ENCODE peak calls at places on chromosomes 11 and 22, in six cellular contexts. L, Y, R, N, A and J are unnamed samples.

GRCh38 chr11:62186195-62186594 is 3.8 kb upstream of the SCGB1D1 start:
- DNase-seq in L (no peak), Y (no peak), R (no peak), N (no peak), A (no peak), J (no peak)

GRCh38 chr11:6755953-6756347 is 15.8 kb downstream of the OR2AG2 start:
- DNase-seq in L (no peak), Y (no peak), R (no peak), N (no peak), A (no peak), J (no peak)

GRCh38 chr22:21937041-21937820 is 15.4 kb downstream of the PPM1F start:
- DNase-seq in L (peak; percentile 62), Y (peak; percentile 34), R (no peak), N (no peak), A (no peak), J (peak; percentile 32)

GRCh38 chr11:88972210-88972609 is 93.6 kb downstream of the GRM5 start:
- DNase-seq in L (no peak), Y (no peak), R (no peak), N (no peak), A (no peak), J (no peak)

GRCh38 chr22:22408731-22409696 is 99.5 kb downstream of the ZNF280B start:
- DNase-seq in L (no peak), Y (peak; percentile 20), R (peak; percentile 45), N (peak; percentile 29), A (no peak), J (peak; percentile 42)

GRCh38 chr11:9461068-9461759 is 402 bp downstream of the ZNF143 start:
- DNase-seq in L (peak; percentile 83), Y (peak; percentile 80), R (peak; percentile 84), N (peak; percentile 90), A (peak; percentile 96), J (peak; percentile 86)

GRCh38 chr11:125315088-125315740 is 150.7 kb downstream of the PKNOX2 start:
- DNase-seq in L (peak; percentile 49), Y (no peak), R (no peak), N (peak; percentile 81), A (peak; percentile 78), J (no peak)

GRCh38 chr22:49196046-49196511 is 631.6 kb downstream of the BRD1 start:
- DNase-seq in L (no peak), Y (no peak), R (no peak), N (no peak), A (no peak), J (no peak)

GRCh38 chr11:63839508-63840355 is 822 bp downstream of the MARK2 start:
- DNase-seq in L (peak; percentile 54), Y (peak; percentile 24), R (no peak), N (peak; percentile 37), A (peak; percentile 77), J (peak; percentile 55)
- H3K4me1 ChIP-seq in L (peaks cover 66% of the 10 kb centered on the region), Y (peaks cover 2% of the 10 kb centered on the region), R (peaks cover 72% of the 10 kb centered on the region), N (peaks cover 11% of the 10 kb centered on the region), A (peaks cover 54% of the 10 kb centered on the region), J (peaks cover 35% of the 10 kb centered on the region)

GRCh38 chr11:118142081-118142480 is 10.5 kb downstream of the SCN4B start:
- DNase-seq in L (no peak), Y (no peak), R (no peak), N (no peak), A (peak; percentile 34), J (no peak)
- H3K27ac ChIP-seq in L (no peak overlapping the region), Y (no peak overlapping the region), R (no peak overlapping the region), N (no peak overlapping the region), A (no peak overlapping the region), J (no peak overlapping the region)

GRCh38 chr11:57904369-57904768 is 119.3 kb upstream of the OR9Q1 start:
- DNase-seq in L (no peak), Y (no peak), R (no peak), N (no peak), A (no peak), J (no peak)

GRCh38 chr11:57901278-57901677 is 122.4 kb upstream of the OR9Q1 start:
- DNase-seq in L (no peak), Y (no peak), R (no peak), N (no peak), A (no peak), J (no peak)

GRCh38 chr11:57903441-57904123 is 120.1 kb upstream of the OR9Q1 start:
- DNase-seq in L (peak; percentile 49), Y (no peak), R (no peak), N (no peak), A (no peak), J (peak; percentile 80)

GRCh38 chr11:57901756-57902155 is 121.9 kb upstream of the OR9Q1 start:
- DNase-seq in L (no peak), Y (no peak), R (no peak), N (no peak), A (no peak), J (no peak)

DNA sequence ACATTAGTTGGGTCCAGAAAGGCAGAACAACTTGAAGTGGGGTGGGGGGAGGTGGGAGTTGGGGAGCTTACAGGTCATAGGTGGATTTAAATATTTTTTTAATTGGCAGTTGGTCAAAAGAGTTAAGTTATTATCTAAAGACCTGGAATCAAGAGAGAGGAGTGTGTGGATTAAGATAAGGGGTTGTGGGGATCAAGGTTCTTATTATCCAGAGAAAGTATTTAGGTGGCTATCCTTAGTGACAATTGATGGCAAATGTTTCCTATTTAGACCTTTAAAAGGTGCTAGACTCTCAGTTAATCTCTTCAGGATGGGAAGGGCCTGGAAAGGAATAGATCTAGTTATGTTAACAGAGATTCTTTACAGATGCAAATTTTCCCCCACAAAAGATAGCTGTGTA is 120.7 kb upstream of the OR9Q1 start:
- DNase-seq in L (no peak), Y (no peak), R (no peak), N (no peak), A (no peak), J (no peak)
- TF ChIP-seq EP300 in L (no peak), Y (no peak), R (no peak), N (no peak), A (no peak), J (no peak)

DNA sequence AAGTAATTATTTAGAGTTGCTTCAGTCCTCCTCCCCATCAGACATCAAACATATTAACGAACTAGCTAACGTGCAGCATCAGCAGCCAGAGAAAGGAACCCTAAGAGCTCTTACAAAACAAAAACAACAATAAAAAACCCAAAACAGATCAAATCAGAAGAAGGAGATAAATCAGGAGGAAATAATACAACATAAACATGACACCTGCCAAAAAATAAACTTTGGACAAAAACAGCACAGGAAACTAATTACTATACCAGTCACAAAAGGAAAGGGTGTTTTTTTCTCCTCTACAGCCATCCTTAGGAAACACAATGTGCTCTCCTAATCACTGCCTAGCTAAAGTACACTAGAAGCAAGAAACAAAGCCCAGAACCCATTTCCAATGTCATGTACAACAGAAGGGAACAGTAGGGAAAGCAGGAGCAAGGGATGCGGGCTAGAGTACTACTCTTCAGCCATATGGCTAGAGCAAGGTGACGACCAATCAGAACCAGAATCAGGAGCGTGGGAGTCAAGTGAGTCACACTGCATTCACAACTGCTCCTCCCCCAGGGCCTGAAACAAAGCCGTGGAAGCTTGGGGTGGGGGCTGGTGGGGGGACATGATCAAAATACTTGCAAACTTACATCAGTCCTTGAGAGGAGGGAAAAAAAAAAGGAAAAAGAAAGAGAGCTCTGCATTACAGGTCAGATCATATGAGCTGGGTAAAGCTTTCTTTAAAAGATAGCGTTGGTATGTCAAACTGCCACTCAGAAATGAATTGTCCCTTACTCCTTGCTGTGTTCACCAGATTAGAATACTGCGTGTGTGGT is 60.4 kb downstream of the LARGE2 start:
- DNase-seq in L (no peak), Y (no peak), R (no peak), N (peak; percentile 44), A (no peak), J (no peak)
- H3K4me1 ChIP-seq in L (peaks cover 29% of the 10 kb centered on the region), Y (no peaks in the 10 kb centered on the region), R (no peaks in the 10 kb centered on the region), N (peaks cover 4% of the 10 kb centered on the region), A (peaks cover 19% of the 10 kb centered on the region), J (no peaks in the 10 kb centered on the region)

DNA sequence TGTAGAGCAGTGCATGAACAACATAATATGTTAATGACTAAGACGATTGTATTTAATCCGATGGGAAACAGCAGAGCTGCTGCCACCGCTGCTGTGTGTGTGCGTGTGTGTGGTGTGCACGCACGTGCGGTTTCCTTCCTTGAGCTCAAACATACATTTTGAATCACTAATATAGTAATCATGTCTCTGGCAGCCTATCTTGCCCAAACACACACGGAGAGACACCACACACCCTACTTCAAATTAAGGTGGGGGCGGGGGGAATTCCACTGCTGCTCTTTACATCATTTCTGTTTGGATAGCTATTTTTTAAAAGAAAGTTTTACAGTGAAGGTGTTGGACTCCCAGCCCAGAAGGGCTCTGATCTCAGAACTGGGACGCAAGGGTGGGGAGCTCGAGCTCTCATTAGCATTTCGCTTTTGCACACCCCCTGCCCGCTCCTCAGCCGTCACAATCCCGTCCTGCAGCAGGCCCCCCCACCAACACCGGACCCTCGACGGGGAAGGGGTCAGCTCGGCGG is 648 bp upstream of the FAM83F start:
- DNase-seq in L (no peak), Y (no peak), R (no peak), N (no peak), A (no peak), J (no peak)
- H3K27ac ChIP-seq in L (no peak overlapping the region), Y (peak overlapping the region; percentile 69), R (no peak overlapping the region), N (no peak overlapping the region), A (no peak overlapping the region), J (no peak overlapping the region)